ENCODE peak calls at places on chromosomes 3 and 15, in six cellular contexts. G is uterus, H is cardiac fibroblast, M is DND-41, T is HCT116, O is GM10248. E is an unnamed sample.

GRCh38 chr3:51709004-51709420 is 2.1 kb downstream of the GRM2 start:
- DNase-seq in O (no peak), M (no peak), H (no peak), T (no peak), G (peak), E (no peak)

GRCh38 chr3:4343258-4343657 is 40.1 kb downstream of the SETMAR start:
- DNase-seq in T (no peak), G (no peak), H (no peak), M (no peak), O (no peak), E (peak)

GRCh38 chr3:179446501-179446900 is 4.8 kb downstream of the GNB4 start:
- DNase-seq in O (no peak), H (peak), M (no peak), G (no peak), T (peak), E (peak)

GRCh38 chr3:173743111-173743510 is 345.6 kb downstream of the NLGN1 start:
- DNase-seq in M (no peak), H (no peak), O (no peak), T (no peak), G (no peak), E (peak)

GRCh38 chr3:47319952-47320351 is 37.2 kb downstream of the KLHL18 start:
- DNase-seq in T (no peak), O (no peak), G (no peak), M (no peak), H (no peak), E (no peak)

GRCh38 chr3:42683875-42684593 is 1.3 kb upstream of the KLHL40 start:
- DNase-seq in H (peak), G (peak), M (no peak), O (no peak), T (peak), E (peak)

GRCh38 chr15:44798815-44799214 is 62.5 kb downstream of the TRIM69 start:
- DNase-seq in M (no peak), O (no peak), G (no peak), T (peak), H (peak), E (no peak)

GRCh38 chr3:175258763-175259162 is 399.6 kb downstream of the NAALADL2 start:
- DNase-seq in O (no peak), T (no peak), G (no peak), M (no peak), H (peak), E (no peak)

GRCh38 chr3:56302417-56302816 is 165.8 kb downstream of the ERC2 start:
- DNase-seq in O (no peak), H (no peak), M (no peak), G (no peak), T (no peak), E (no peak)

GRCh38 chr3:194212869-194213320 is 76.9 kb downstream of the HES1 start:
- DNase-seq in T (no peak), M (peak), O (no peak), G (no peak), H (peak), E (no peak)

GRCh38 chr15:41659855-41660234 is 360 bp upstream of the MGA start:
- DNase-seq in M (no peak), G (no peak), O (no peak), T (no peak), H (no peak), E (no peak)

GRCh38 chr3:185187391-185187790 is 34.5 kb upstream of the C3orf70 start:
- DNase-seq in O (no peak), M (no peak), H (no peak), G (no peak), T (no peak), E (no peak)

GRCh38 chr3:123843668-123844067 is 40.5 kb downstream of the MYLK start:
- DNase-seq in T (no peak), H (peak), O (no peak), M (no peak), G (no peak), E (peak)

GRCh38 chr15:50053457-50053856 is 65.6 kb downstream of the ATP8B4 start:
- DNase-seq in O (no peak), M (no peak), G (no peak), H (no peak), T (no peak), E (no peak)

GRCh38 chr15:93173369-93173768 is 84.4 kb upstream of the RGMA start:
- DNase-seq in M (no peak), G (no peak), H (peak), O (no peak), T (no peak), E (peak)

GRCh38 chr15:90826886-90827435 is 41.4 kb upstream of the FURIN start:
- DNase-seq in G (no peak), M (no peak), T (no peak), O (no peak), H (no peak), E (no peak)

GRCh38 chr15:92003515-92004067 is 150.1 kb downstream of the SLCO3A1 start:
- DNase-seq in M (no peak), G (no peak), H (no peak), O (no peak), T (no peak), E (no peak)

GRCh38 chr15:100686725-100687488 is 84.5 kb downstream of the ASB7 start:
- DNase-seq in T (no peak), O (no peak), G (no peak), M (no peak), H (peak), E (no peak)

GRCh38 chr15:88730751-88731150 is 72.5 kb upstream of the ACAN start:
- DNase-seq in T (no peak), M (no peak), H (no peak), G (no peak), O (no peak), E (no peak)

GRCh38 chr15:84023636-84024035 is 211.9 kb upstream of the GOLGA6L4 start:
- DNase-seq in O (peak), H (peak), M (peak), G (peak), T (peak), E (no peak)

GRCh38 chr3:65888980-65889706 is 149.6 kb downstream of the MAGI1 start:
- DNase-seq in T (peak), H (peak), G (no peak), O (peak), M (no peak), E (peak)

GRCh38 chr3:168455814-168456213 is 360.1 kb upstream of the GOLIM4 start:
- DNase-seq in M (no peak), G (no peak), T (no peak), O (no peak), H (no peak), E (no peak)

GRCh38 chr15:70164910-70165791 is 67.4 kb upstream of the TLE3 start:
- DNase-seq in G (no peak), T (no peak), M (no peak), O (no peak), H (no peak), E (no peak)

GRCh38 chr3:113104746-113105479 is 106.4 kb upstream of the BOC start:
- DNase-seq in O (no peak), M (no peak), H (no peak), G (no peak), T (no peak), E (no peak)

DNA sequence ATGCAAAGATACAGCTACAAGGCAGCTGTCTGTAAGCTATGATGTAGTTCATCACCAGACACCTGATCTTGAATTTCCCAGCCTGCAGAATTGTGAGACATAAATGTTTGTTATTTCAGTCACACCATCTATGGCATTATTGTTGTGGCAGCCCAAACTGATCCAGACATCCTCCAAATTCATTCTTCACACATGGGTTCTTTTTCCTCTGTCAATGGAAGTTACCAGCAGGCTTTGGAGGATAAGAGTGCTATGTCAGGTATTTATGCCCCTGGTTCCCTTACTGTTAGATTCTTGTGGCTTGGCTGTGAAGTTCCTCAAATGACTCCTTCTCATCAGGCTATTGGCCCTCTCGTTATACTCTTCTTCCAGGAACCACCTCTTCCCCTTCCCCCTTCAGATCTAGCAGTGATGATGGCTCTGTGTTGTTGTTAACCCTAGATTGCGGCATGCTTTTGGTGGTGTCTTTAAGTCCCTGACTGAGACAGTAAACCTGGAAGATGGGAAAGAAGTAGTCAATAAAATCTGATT is 91.0 kb upstream of the CHMP2B start:
- DNase-seq in M (no peak), G (no peak), H (no peak), O (no peak), T (no peak), E (no peak)
- TF ChIP-seq CTCF in M (no peak), G (no peak), H (no peak), O (no peak), T (no peak), E (no peak)

DNA sequence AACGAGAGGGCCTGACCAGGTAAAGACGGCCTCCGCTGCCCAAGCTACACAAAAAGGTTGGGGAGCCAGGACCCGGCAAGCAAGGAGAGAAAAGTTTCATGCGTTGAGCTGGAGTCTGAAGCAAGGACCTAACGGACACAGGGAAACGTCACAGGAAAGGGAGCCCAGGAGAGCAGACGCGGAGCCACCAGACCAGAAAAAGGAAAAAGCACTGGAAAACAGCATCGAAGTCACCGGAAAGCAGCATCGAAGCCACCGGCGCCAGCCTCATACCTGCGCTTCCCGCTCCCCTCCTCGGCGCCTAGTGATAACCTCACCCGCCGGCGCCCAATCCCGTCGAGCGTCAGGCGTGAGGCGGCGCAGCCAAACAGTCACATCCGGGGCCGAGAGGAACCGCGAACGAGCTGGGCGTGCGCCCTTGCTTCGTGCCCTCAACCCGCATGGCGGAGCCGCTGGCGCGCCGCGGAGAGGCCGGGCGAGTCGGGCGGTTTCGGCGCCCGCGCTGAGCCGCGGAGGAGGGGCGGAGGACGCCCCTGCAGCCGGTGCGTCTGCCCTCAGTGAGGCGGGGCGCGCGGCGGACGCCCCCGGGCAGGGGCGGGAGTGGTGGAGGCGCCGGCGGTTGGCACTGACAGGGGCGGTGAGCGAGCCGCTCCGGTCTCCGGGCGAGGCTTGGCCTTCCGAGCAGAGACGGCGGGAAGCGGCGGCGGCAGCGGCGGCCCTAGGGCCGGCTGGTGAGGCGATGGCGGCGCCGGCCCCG is at the start of the genes FBXO45 and WDR53:
- DNase-seq in T (peak), O (peak), H (peak), M (peak), G (peak), E (peak)
- TF ChIP-seq CTCF in T (no peak), O (no peak), H (no peak), M (no peak), G (no peak), E (no peak)

DNA sequence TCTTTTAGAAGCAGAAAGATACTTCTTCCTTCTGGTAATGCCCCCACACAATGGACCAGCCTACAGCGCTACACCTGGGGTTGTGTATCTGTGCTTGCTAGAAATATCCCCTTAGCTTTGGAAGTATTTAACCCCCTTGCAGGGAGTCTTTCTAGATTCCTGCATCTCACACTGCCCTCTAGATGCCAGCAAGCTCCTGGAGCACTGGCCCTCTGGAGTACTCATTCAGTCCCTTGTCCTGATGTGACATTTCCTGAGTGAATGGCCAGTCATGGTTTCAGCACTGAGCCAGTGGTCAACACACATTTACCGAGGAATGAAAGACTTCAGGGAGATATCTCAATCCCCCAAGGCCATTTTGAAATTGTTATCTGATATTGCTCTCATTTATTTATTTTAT is 30.5 kb upstream of the RBP2 start:
- DNase-seq in H (no peak), G (no peak), O (no peak), T (no peak), M (no peak), E (no peak)
- TF ChIP-seq CTCF in H (no peak), G (no peak), O (no peak), T (peak), M (no peak), E (no peak)

GRCh38 chr15:74302821-74303359 is 64.6 kb downstream of the CYP11A1 start:
- DNase-seq in T (no peak), O (peak), H (peak), G (peak), M (peak), E (peak)

GRCh38 chr15:74303741-74304309 is 63.6 kb downstream of the CYP11A1 start:
- DNase-seq in T (no peak), M (no peak), H (no peak), O (no peak), G (no peak), E (no peak)

GRCh38 chr15:74306801-74307217 is 60.6 kb downstream of the CYP11A1 start:
- DNase-seq in G (no peak), H (no peak), O (no peak), M (no peak), T (no peak), E (no peak)

GRCh38 chr15:74305687-74306086 is 61.8 kb downstream of the CYP11A1 start:
- DNase-seq in T (no peak), M (no peak), H (no peak), O (no peak), G (no peak), E (no peak)

DNA sequence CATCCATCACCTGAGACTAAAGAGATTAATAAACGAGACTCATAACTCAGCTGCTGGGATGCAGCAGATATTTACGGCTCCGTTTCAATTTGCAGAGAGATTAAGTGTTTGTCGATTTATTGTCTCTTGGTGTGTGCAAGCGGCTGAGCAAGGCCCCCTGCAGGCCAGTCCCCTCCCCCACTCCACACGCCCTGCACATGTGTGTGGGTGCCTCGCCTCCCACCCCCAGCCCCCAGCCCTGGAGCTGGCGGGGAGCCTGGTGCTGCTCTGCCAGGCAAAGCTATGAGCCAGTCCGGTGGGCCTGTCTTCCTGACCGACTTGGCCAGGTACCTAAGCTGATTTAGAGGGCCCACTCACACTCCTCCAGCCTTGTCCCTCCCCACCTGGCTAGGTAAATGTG is 63.0 kb downstream of the CYP11A1 start:
- DNase-seq in O (no peak), G (no peak), H (no peak), T (no peak), M (no peak), E (no peak)
- TF ChIP-seq CTCF in O (no peak), G (no peak), H (no peak), T (no peak), M (no peak), E (no peak)

DNA sequence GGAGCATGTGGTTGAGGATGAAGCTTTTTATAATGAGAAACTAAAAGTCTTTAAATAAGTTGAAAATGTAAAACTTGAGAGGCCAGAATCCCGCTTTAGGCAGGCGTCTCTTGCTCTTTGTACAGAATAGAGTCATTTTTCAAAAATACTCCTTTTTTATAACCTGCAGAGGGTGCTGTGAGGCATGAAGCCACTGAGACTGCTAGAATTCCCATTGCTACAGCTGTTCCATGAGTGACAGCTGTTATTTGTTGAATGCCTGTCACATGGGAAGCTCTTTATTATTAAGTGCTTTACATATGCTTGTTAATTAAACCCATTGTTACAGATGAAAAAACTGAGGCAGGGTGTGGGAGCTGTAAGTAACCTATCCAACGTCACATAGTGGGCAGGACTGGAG is 18.5 kb downstream of the MINAR1 start:
- DNase-seq in T (no peak), M (no peak), G (no peak), H (no peak), O (no peak), E (no peak)
- TF ChIP-seq CTCF in T (peak), M (no peak), G (no peak), H (peak), O (no peak), E (peak)

GRCh38 chr3:10706156-10707088 is 109.6 kb upstream of the SLC6A11 start:
- DNase-seq in M (no peak), O (no peak), T (no peak), G (no peak), H (no peak), E (no peak)
- TF ChIP-seq CTCF in M (no peak), O (no peak), T (peak), G (no peak), H (no peak), E (no peak)

GRCh38 chr3:109804697-109805096 is 467.4 kb upstream of the DPPA4 start:
- DNase-seq in M (no peak), O (no peak), G (no peak), T (peak), H (no peak), E (no peak)

GRCh38 chr3:109806929-109807328 is 469.6 kb upstream of the DPPA4 start:
- DNase-seq in G (no peak), M (peak), T (peak), H (peak), O (no peak), E (peak)

GRCh38 chr3:109803274-109803673 is 465.9 kb upstream of the DPPA4 start:
- DNase-seq in H (no peak), M (no peak), G (no peak), O (no peak), T (peak), E (no peak)
- TF ChIP-seq CTCF in H (peak), M (peak), G (no peak), O (no peak), T (peak), E (peak)

DNA sequence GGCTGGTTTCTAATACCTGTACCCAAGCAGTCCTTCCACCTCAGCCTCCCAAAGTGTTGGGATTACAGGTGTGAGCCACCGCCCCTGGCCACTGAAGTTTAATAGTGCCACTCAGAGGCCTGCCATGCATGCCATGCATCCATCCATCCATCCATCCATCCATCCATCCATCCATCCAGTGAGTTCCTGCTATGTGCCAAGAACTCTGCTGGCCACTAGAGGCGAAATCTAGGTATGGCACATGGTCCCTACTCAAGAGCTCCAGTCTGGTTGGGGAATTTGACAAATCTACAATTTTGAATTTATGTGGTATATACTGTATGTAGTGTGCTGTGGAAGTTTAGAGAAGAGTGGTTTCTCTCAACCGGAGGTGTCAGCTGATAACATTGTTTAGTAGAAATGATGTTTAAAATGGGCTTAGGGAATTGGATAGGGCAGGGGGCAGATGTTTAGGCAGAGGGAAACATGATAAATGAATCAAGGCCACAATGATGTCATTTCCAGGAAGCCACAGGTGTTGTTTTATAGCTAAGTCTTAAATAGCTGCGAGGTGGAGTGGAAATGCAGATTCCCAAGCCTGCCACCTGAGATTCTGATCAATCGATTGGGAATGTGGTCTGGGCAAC is 384.4 kb upstream of the C2CD4B start:
- DNase-seq in O (peak), M (peak), G (no peak), H (peak), T (peak), E (peak)
- TF ChIP-seq CTCF in O (peak), M (peak), G (peak), H (peak), T (peak), E (peak)

E was measured in HFFc6.